ENCODE peak calls at places on chromosomes 16 and 17, in seven cellular contexts. L is AG10803, K is AG04449, C is HFF-Myc, Q is body of pancreas, I is BJ, D is AG04450. T is an unnamed sample.

GRCh38 chr17:81685108-81685507 is 1.3 kb downstream of the HGS start:
- DNase-seq in Q (no peak), D (peak), L (peak), C (no peak), I (no peak), K (peak), T (no peak)

GRCh38 chr16:414395-415169 is 10.9 kb upstream of the RAB11FIP3 start:
- DNase-seq in I (no peak), Q (no peak), K (no peak), D (no peak), L (peak), C (no peak), T (no peak)

GRCh38 chr16:79334127-79334526 is 266.4 kb downstream of the MAF start:
- DNase-seq in Q (peak), C (no peak), D (no peak), K (no peak), I (no peak), L (no peak), T (no peak)

GRCh38 chr16:64450170-64450569 is 671.7 kb downstream of the CDH11 start:
- DNase-seq in K (no peak), D (no peak), Q (no peak), C (no peak), L (peak), I (no peak), T (no peak)

GRCh38 chr17:1931759-1932579 is 93.2 kb downstream of the RTN4RL1 start:
- DNase-seq in C (no peak), D (no peak), L (no peak), I (no peak), K (no peak), Q (peak), T (no peak)

GRCh38 chr17:82826956-82827355 is 12.9 kb downstream of the ZNF750 start:
- DNase-seq in K (no peak), L (no peak), D (no peak), Q (no peak), C (no peak), I (no peak), T (no peak)

GRCh38 chr16:59274141-59274540 is 540.0 kb upstream of the GOT2 start:
- DNase-seq in I (no peak), C (no peak), K (no peak), L (no peak), D (no peak), Q (no peak), T (no peak)

GRCh38 chr17:9199474-9200196 is 178.3 kb downstream of the NTN1 start:
- DNase-seq in K (no peak), I (no peak), L (peak), Q (no peak), C (no peak), D (no peak), T (no peak)

GRCh38 chr17:21140911-21141310 is 14.1 kb downstream of the DHRS7B start:
- DNase-seq in K (no peak), L (no peak), C (no peak), I (no peak), D (no peak), Q (no peak), T (no peak)

GRCh38 chr16:17205279-17206139 is 265.3 kb downstream of the XYLT1 start:
- DNase-seq in C (peak), Q (peak), D (peak), L (peak), I (peak), K (peak), T (peak)

GRCh38 chr16:17204248-17205043 is 266.3 kb downstream of the XYLT1 start:
- DNase-seq in L (no peak), C (no peak), D (no peak), Q (no peak), I (no peak), K (no peak), T (no peak)

GRCh38 chr16:17211797-17212196 is 259.0 kb downstream of the XYLT1 start:
- DNase-seq in K (no peak), D (no peak), L (no peak), C (no peak), Q (no peak), I (no peak), T (no peak)

GRCh38 chr16:17206712-17207111 is 264.0 kb downstream of the XYLT1 start:
- DNase-seq in L (peak), K (no peak), Q (no peak), D (no peak), I (no peak), C (no peak), T (no peak)
- TF ChIP-seq CTCF in L (peak), K (peak), Q (no peak), D (peak), I (peak), C (peak), T (peak)

DNA sequence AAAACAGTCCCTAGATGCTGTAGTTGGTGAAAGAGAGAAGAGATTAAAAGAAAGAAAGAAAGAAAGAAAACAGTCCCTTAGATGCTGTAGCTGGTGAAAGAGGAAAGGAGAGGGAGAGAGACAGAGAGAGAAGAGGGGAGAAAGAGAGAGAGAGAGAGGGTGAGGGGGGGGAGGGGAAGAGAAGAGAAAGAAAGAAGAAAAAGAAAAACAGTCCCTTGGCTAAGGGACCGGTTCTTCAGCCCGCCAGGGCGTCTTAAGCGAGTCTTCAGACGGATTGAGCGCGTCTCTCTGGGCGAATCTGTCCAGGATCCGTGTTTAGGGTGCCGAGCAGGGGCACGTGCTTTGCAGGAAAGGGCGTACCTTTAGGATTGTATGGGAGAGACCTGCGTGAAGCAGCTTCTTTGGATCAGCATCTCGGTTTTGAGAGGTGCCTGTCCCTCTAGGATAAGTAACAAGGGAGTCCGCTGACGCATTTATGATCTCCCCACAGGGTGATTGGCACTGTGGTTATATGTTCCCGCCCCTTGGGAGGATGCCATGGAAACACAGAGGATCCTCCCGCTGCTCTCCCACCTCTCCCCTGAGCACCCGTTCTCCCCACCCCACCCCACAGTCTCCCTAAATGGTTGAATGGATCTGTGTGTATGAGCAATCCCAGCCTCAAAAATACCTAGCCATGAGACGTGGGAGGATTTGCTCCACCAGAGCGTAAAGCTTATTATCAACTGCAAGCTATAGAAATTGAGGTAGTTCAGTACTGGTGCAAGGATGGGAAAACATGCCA is 16.7 kb downstream of the GNGT2 start:
- DNase-seq in K (no peak), L (peak), D (no peak), I (no peak), C (no peak), Q (peak), T (peak)
- TF ChIP-seq CTCF in K (no peak), L (no peak), D (no peak), I (no peak), C (no peak), Q (no peak), T (no peak)

GRCh38 chr16:88558457-88559442 is 11.5 kb upstream of the ZC3H18 start:
- DNase-seq in Q (peak), K (no peak), C (no peak), L (peak), I (no peak), D (peak), T (no peak)
- TF ChIP-seq CTCF in Q (peak), K (peak), C (peak), L (peak), I (peak), D (peak), T (peak)

GRCh38 chr16:56279132-56279531 is 87.8 kb downstream of the GNAO1 start:
- DNase-seq in D (no peak), L (no peak), C (no peak), Q (no peak), I (no peak), K (no peak), T (no peak)

GRCh38 chr16:56278196-56278855 is 87.0 kb downstream of the GNAO1 start:
- DNase-seq in K (no peak), Q (no peak), I (no peak), D (no peak), C (no peak), L (no peak), T (no peak)

GRCh38 chr16:56279914-56280313 is 88.6 kb downstream of the GNAO1 start:
- DNase-seq in K (no peak), D (no peak), I (no peak), Q (no peak), L (no peak), C (no peak), T (no peak)

GRCh38 chr16:56282455-56282854 is 91.2 kb downstream of the GNAO1 start:
- DNase-seq in I (no peak), C (no peak), Q (no peak), K (no peak), D (no peak), L (no peak), T (no peak)

DNA sequence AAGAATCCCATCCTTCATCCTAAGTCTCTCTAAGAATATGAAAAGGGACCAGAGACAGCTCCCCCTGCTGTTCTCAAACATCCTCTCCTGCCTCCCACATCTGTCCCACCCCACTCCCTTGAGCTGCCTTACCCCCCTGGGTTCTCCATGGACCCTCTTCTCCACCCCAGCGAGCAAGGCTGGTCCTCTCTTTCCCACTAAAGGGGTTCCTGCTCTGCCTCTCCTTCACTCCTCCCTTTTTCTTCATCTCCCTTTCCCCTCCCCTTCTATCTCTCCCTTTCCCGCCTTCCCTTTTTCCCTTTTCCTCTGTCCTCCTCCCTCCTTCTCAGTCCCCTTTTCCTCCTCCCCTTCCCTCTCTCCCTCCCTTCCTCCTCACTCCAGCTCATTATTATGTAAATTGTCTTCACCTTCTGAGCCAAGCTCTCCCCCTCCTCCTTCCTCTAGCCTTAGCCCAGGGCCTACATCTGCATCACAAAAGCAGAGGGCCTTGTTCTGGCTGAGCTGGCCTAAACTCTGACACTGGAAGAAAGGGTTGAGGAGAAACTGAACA is 90.0 kb downstream of the GNAO1 start:
- DNase-seq in I (no peak), L (no peak), K (no peak), Q (no peak), D (no peak), C (no peak), T (no peak)
- TF ChIP-seq CTCF in I (peak), L (peak), K (peak), Q (no peak), D (peak), C (peak), T (peak)

GRCh38 chr17:44070455-44071197 is at the start of gene G6PC3:
- DNase-seq in I (peak), Q (peak), K (peak), L (peak), C (peak), D (peak), T (peak)
- TF ChIP-seq CTCF in I (peak), Q (no peak), K (peak), L (no peak), C (no peak), D (no peak), T (peak)

T was measured in AG09319.